ENCODE peak calls at places on chromosome 9, in six cellular contexts. P is mesendoderm, V is HFF-Myc, E is A673, J is LNCaP clone FGC, A is tibial nerve. W is an unnamed sample.

GRCh38 chr9:6712041-6712440 is 45.7 kb upstream of the KDM4C start:
- DNase-seq in E (no peak), P (no peak), A (no peak), J (peak), V (no peak), W (no peak)

GRCh38 chr9:70881321-70881720 is 240.1 kb downstream of the TRPM3 start:
- DNase-seq in P (no peak), A (no peak), J (no peak), V (no peak), E (no peak), W (no peak)

GRCh38 chr9:89955626-89956025 is 350.8 kb downstream of the GADD45G start:
- DNase-seq in P (no peak), E (no peak), V (no peak), A (no peak), J (no peak), W (no peak)

GRCh38 chr9:111438576-111439235 is 45.5 kb downstream of the ECPAS start:
- DNase-seq in E (peak), A (no peak), V (no peak), J (no peak), P (no peak), W (no peak)

GRCh38 chr9:109181284-109181683 is 14.2 kb upstream of the FRRS1L start:
- DNase-seq in J (no peak), A (no peak), P (no peak), V (no peak), E (no peak), W (no peak)

GRCh38 chr9:16314476-16314875 is 556.0 kb downstream of the BNC2 start:
- DNase-seq in P (no peak), A (no peak), V (no peak), J (no peak), E (no peak), W (no peak)

GRCh38 chr9:74496819-74497749 is at the start of gene RORB:
- DNase-seq in P (peak), E (peak), A (no peak), J (no peak), V (no peak), W (peak)

GRCh38 chr9:69671291-69671903 is 774 bp downstream of the APBA1 start:
- DNase-seq in V (no peak), A (no peak), E (no peak), J (no peak), P (no peak), W (no peak)

GRCh38 chr9:136587145-136587943 is 41.5 kb upstream of the NOTCH1 start:
- DNase-seq in P (peak), E (peak), J (no peak), A (peak), V (peak), W (no peak)

GRCh38 chr9:96006296-96006890 is 130.9 kb downstream of the ERCC6L2 start:
- DNase-seq in J (no peak), V (no peak), A (no peak), P (no peak), E (no peak), W (no peak)

GRCh38 chr9:137032893-137033292 is 1.0 kb upstream of the FUT7 start:
- DNase-seq in J (no peak), V (no peak), A (no peak), P (no peak), E (no peak), W (no peak)

GRCh38 chr9:134889386-134890214 is 9.0 kb downstream of the FCN2 start:
- DNase-seq in J (no peak), A (no peak), E (no peak), V (no peak), P (no peak), W (no peak)

GRCh38 chr9:98215821-98216220 is 23.4 kb upstream of the CORO2A start:
- DNase-seq in J (no peak), V (no peak), A (no peak), E (no peak), P (peak), W (no peak)

GRCh38 chr9:4831119-4831518 is 38.4 kb downstream of the RCL1 start:
- DNase-seq in E (no peak), J (no peak), V (no peak), P (peak), A (no peak), W (no peak)

GRCh38 chr9:129486496-129487306 is 134.2 kb downstream of the C9orf50 start:
- DNase-seq in J (peak), V (no peak), A (peak), E (no peak), P (no peak), W (no peak)

GRCh38 chr9:137159105-137160053 is 10.5 kb downstream of the LRRC26 start:
- DNase-seq in A (no peak), E (no peak), J (no peak), P (no peak), V (no peak), W (no peak)

GRCh38 chr9:111108946-111109345 is 70.7 kb upstream of the LPAR1 start:
- DNase-seq in A (no peak), V (peak), J (no peak), E (no peak), P (no peak), W (no peak)

GRCh38 chr9:90141723-90142122 is 500.9 kb downstream of the DIRAS2 start:
- DNase-seq in P (peak), A (no peak), J (peak), E (peak), V (no peak), W (no peak)

GRCh38 chr9:134899818-134900325 is 17.8 kb downstream of the FCN1 start:
- DNase-seq in P (no peak), J (no peak), A (no peak), V (no peak), E (no peak), W (no peak)

GRCh38 chr9:36765077-36765390 is 192.3 kb downstream of the MELK start:
- DNase-seq in V (no peak), A (no peak), J (no peak), E (no peak), P (peak), W (no peak)

GRCh38 chr9:133552236-133552635 is 17.7 kb downstream of the ADAMTSL2 start:
- DNase-seq in E (no peak), P (no peak), V (no peak), A (no peak), J (no peak), W (no peak)

GRCh38 chr9:14690986-14691730 is 2.1 kb downstream of the ZDHHC21 start:
- DNase-seq in E (no peak), J (no peak), A (no peak), V (no peak), P (no peak), W (no peak)

GRCh38 chr9:6845128-6845826 is 87.5 kb downstream of the KDM4C start:
- DNase-seq in E (no peak), J (no peak), A (no peak), V (no peak), P (no peak), W (no peak)

GRCh38 chr9:83473488-83473971 is 64.7 kb downstream of the FRMD3 start:
- DNase-seq in P (no peak), A (no peak), E (no peak), V (no peak), J (no peak), W (no peak)

GRCh38 chr9:91060520-91061343 is 259.1 kb downstream of the SYK start:
- DNase-seq in P (no peak), J (peak), E (no peak), A (peak), V (peak), W (peak)

GRCh38 chr9:130343445-130343918 is 77.9 kb downstream of the HMCN2 start:
- DNase-seq in J (no peak), V (no peak), P (peak), A (no peak), E (peak), W (no peak)

GRCh38 chr9:87570000-87570834 is 72.5 kb downstream of the DAPK1 start:
- DNase-seq in V (no peak), A (no peak), J (peak), E (no peak), P (no peak), W (no peak)

GRCh38 chr9:87569008-87569908 is 71.6 kb downstream of the DAPK1 start:
- DNase-seq in V (no peak), P (peak), J (no peak), A (no peak), E (peak), W (no peak)

GRCh38 chr9:87567047-87567446 is 69.4 kb downstream of the DAPK1 start:
- DNase-seq in J (no peak), E (peak), V (no peak), A (no peak), P (peak), W (no peak)

GRCh38 chr9:87567566-87567965 is 69.9 kb downstream of the DAPK1 start:
- DNase-seq in V (no peak), E (no peak), A (no peak), J (no peak), P (peak), W (peak)

DNA sequence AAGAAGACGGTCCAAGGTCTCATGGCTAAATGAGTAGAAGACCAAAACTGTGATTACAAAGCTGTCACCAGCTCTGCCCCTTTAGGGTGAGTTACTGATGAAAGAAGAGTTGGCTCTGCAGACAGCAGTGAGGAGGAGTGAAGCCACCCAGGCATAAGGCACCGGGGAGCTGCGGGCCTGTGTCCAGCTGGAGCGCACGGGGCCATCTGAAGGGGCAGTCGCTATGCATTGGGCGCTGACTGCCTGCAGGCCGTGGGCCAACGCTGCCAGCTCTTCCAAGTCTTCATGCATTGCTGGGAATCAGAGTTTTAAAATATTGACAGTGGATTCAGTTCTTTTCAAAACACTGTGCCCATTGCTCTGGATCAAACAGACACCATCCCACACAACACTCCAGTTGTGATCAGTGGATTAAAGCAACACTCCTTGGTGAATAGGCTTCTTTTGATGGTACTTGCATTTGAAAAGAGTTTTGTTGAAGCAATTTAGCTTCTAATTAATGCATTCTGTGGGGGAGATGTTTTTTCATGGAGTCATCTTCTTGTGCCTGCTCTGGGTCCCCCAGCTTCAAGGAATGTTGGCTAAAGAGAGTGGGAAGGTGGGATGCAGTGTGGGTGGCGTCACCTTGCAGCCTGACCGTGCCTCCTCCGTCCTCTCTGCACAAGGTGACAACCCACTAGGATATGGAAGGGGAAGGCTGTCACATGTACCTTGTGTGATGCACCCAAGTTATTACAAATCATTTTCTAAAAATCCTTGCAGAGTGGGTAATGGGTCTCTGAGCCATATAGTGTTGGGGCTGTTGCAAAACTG is 70.5 kb downstream of the DAPK1 start:
- DNase-seq in P (no peak), E (no peak), V (no peak), J (no peak), A (no peak), W (no peak)
- H3K4me3 ChIP-seq in P (no peak), E (no peak), V (no peak), J (no peak), A (no peak), W (no peak)

DNA sequence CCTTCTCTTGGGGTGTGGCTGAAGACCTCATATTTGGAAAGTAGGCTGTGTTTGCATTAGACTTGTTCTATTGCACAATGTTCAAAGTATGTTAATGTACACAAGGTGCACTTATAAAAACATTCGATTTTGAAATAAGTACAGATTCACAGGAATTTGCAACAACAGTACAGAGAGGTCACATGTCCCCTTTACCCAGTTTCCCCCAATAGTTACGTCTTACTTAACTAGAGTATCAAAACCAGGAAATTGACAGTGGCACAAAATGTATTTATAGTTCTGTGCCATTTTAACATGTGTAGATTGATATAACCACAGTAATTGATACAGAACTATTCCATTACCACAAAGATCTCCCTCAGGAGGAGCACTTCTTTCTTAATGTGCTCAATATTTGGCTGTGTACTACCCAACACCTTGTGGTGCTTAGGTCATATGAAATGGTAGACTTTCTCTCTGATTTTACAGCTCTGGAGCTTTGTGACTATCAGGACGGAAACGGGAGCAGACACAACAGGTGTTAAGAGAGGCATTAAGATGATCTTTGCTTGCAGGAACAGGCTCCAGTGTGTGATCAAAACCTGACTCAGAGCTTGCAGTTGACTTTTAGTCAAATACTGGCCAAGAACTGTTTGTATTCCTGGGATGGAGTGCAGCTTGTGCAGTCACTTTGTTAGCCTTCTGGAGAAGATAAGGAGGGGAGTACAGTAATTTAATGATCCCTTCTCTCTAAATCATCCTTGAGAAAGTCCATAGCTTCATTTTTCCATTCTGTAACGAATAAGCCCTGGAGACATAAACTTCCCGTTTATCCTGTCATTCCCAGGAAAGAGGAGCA is 2.7 kb upstream of the STOM start:
- DNase-seq in V (no peak), E (no peak), A (no peak), P (no peak), J (no peak), W (no peak)
- H3K4me3 ChIP-seq in V (no peak), E (no peak), A (no peak), P (no peak), J (no peak), W (no peak)

GRCh38 chr9:86252870-86253269 is 6.6 kb downstream of the C9orf153 start:
- DNase-seq in E (no peak), P (peak), A (no peak), V (no peak), J (no peak), W (no peak)
- H3K4me3 ChIP-seq in E (no peak), P (no peak), A (no peak), V (no peak), J (no peak), W (no peak)

GRCh38 chr9:128115187-128116103 is 12.1 kb downstream of the PTGES2 start:
- DNase-seq in P (no peak), A (peak), J (no peak), E (no peak), V (no peak), W (no peak)
- H3K4me3 ChIP-seq in P (no peak), A (no peak), J (no peak), E (no peak), V (no peak), W (no peak)